ENCODE peak calls at places on chromosomes 7 and 10, in seven cellular contexts. F, E, U, L, S, G and I are unnamed samples.

GRCh38 chr10:24223953-24224352 is 15.0 kb downstream of the KIAA1217 start:
- DNase-seq in F (no peak), E (no peak), U (no peak), L (no peak), S (peak; percentile 55), G (no peak), I (peak; percentile 35)

GRCh38 chr7:24290004-24290641 is 6.1 kb downstream of the NPY start:
- DNase-seq in F (no peak), E (peak; percentile 36), U (peak; percentile 17), L (no peak), S (peak; percentile 10), G (peak; percentile 45), I (peak; percentile 37)

GRCh38 chr7:156903232-156903909 is 10.4 kb upstream of the LMBR1 start:
- DNase-seq in F (no peak), E (no peak), U (peak; percentile 65), L (no peak), S (peak; percentile 53), G (no peak), I (no peak)

GRCh38 chr7:130210181-130210935 is 2.7 kb downstream of the SSMEM1 start:
- DNase-seq in F (no peak), E (no peak), U (no peak), L (no peak), S (no peak), G (no peak), I (no peak)

GRCh38 chr7:111470898-111471297 is 91.4 kb downstream of the IMMP2L start:
- DNase-seq in F (no peak), E (no peak), U (no peak), L (no peak), S (no peak), G (no peak), I (no peak)

GRCh38 chr7:123154231-123154860 is 45.4 kb downstream of the SLC13A1 start:
- DNase-seq in F (no peak), E (peak; percentile 34), U (no peak), L (peak; percentile 80), S (peak; percentile 89), G (peak; percentile 54), I (peak; percentile 91)

GRCh38 chr10:111118758-111119157 is 41.9 kb downstream of the ADRA2A start:
- DNase-seq in F (no peak), E (no peak), U (no peak), L (no peak), S (no peak), G (no peak), I (no peak)

GRCh38 chr7:84704380-84704779 is 482.5 kb downstream of the SEMA3D start:
- DNase-seq in F (no peak), E (no peak), U (no peak), L (no peak), S (no peak), G (no peak), I (no peak)

GRCh38 chr7:33432825-33433224 is 303.5 kb downstream of the BBS9 start:
- DNase-seq in F (no peak), E (no peak), U (no peak), L (no peak), S (no peak), G (no peak), I (no peak)

GRCh38 chr10:89887830-89888229 is 186.4 kb downstream of the KIF20B start:
- DNase-seq in F (no peak), E (no peak), U (no peak), L (no peak), S (peak; percentile 15), G (no peak), I (no peak)

GRCh38 chr10:68647928-68648327 is 73.1 kb upstream of the CCAR1 start:
- DNase-seq in F (no peak), E (peak; percentile 23), U (no peak), L (no peak), S (peak; percentile 72), G (no peak), I (no peak)

GRCh38 chr7:26729150-26729772 is 135.1 kb downstream of the SKAP2 start:
- DNase-seq in F (no peak), E (no peak), U (no peak), L (no peak), S (no peak), G (no peak), I (no peak)

GRCh38 chr10:114821293-114821914 is at the start of gene FHIP2A:
- DNase-seq in F (peak; percentile 82), E (peak; percentile 61), U (peak; percentile 89), L (peak; percentile 86), S (peak; percentile 87), G (peak; percentile 81), I (peak; percentile 78)

GRCh38 chr7:79063019-79063698 is 390.3 kb downstream of the MAGI2 start:
- DNase-seq in F (no peak), E (no peak), U (no peak), L (no peak), S (no peak), G (no peak), I (no peak)

GRCh38 chr10:79050896-79051555 is 17.7 kb upstream of the ZMIZ1 start:
- DNase-seq in F (peak; percentile 42), E (no peak), U (no peak), L (no peak), S (peak; percentile 54), G (no peak), I (no peak)

GRCh38 chr10:44930904-44931620 is 19.9 kb downstream of the TMEM72 start:
- DNase-seq in F (no peak), E (no peak), U (no peak), L (no peak), S (no peak), G (no peak), I (no peak)

GRCh38 chr7:27160147-27160545 is 3.7 kb upstream of the HOXA7 start:
- DNase-seq in F (no peak), E (no peak), U (no peak), L (peak; percentile 37), S (no peak), G (no peak), I (no peak)

DNA sequence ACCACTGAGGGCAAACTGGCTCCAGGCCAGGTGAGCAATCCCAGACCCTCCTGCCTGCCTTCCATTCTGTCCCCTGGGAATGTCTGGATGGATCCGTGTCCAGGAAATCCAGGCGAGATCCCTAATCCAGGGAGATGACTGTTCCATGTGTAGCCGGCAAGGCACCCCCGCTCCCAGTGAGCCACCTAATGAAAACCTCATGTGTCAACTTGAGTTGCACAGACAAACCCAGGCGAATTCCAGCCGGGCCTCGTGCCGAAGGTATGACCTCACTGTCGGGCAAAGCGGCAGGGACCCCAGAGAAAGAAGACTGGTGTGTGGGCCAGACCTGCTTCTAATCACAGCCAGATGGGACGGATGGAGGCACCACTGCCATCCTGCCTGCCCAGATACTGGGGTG is 313.3 kb downstream of the CALN1 start:
- DNase-seq in F (no peak), E (no peak), U (no peak), L (no peak), S (no peak), G (no peak), I (no peak)
- H3K9me3 ChIP-seq in F (no peaks in the 10 kb centered on the region), E (no peaks in the 10 kb centered on the region), U (no peaks in the 10 kb centered on the region), L (peaks cover 4% of the 10 kb centered on the region), S (no peaks in the 10 kb centered on the region), G (no peaks in the 10 kb centered on the region), I (no peaks in the 10 kb centered on the region)

DNA sequence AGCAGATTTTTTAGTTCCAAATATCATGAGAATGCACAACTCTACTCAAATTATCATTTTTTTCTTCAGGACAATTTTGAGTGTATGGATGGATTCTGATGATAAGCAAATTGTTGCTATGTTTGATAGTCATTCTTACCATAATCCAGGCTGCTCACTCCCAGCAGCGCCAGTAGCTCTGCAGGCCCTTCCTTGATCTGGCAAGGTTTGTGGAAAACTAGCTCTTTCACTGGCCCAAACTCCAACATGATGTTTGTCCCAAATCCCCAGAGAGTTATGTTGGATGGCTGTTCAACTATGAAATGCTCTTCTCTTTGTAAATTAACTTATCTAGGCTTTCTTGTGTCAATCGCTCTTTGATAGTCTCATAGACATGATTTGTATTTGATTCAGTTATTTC is 933.7 kb downstream of the DNAJB9 start:
- DNase-seq in F (no peak), E (no peak), U (no peak), L (no peak), S (no peak), G (no peak), I (no peak)
- H3K9me3 ChIP-seq in F (peaks cover 5% of the 10 kb centered on the region), E (no peaks in the 10 kb centered on the region), U (no peaks in the 10 kb centered on the region), L (no peaks in the 10 kb centered on the region), S (no peaks in the 10 kb centered on the region), G (peaks cover 2% of the 10 kb centered on the region), I (no peaks in the 10 kb centered on the region)

DNA sequence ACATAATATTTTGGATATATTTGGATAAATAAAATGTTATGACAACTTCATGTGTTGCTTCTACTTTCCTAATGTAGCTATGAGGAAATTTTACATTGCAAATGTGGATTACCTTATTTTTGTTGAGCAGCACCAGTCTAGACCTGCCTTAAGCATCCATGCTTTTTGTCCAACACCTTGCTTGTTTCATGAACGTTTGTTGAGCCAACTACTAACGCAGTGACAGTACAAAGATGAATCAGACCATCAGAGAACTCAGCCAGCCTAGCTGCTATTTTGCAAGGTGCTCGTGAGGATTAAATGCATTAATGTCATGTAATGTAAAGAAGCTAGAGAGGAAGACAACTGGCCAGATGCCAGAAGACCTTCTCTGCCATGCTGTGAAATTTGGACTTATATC is 1.1 kb upstream of the ZC3HAV1L start:
- DNase-seq in F (no peak), E (no peak), U (no peak), L (no peak), S (no peak), G (no peak), I (no peak)
- H3K9me3 ChIP-seq in F (no peaks in the 10 kb centered on the region), E (no peaks in the 10 kb centered on the region), U (no peaks in the 10 kb centered on the region), L (no peaks in the 10 kb centered on the region), S (no peaks in the 10 kb centered on the region), G (no peaks in the 10 kb centered on the region), I (no peaks in the 10 kb centered on the region)

DNA sequence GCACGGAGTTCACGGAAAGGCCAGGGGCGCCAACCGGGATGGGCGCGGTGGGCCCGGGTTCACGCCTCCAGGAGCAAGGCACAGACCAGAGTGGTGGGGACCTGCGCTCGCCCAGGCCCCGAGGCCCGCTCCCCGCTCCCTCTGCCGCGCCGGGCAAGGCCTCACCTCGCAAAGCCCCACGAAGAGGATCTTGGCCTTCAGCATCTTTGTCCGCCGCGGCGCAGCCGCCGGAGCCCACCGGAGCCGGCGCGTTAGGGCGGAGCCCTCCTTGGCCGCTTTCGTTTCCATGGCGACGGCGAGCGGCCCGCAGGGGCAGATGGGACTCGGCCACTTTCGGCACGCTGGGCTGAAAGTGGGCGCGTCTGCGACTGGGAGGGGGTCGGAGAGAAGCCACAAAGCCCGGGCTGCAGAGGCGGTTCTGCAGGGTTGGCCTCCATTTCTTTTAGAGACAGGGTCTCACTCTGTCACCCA is 944.4 kb upstream of the ZNF722 start:
- DNase-seq in F (no peak), E (no peak), U (no peak), L (no peak), S (no peak), G (no peak), I (peak; percentile 49)
- H3K9me3 ChIP-seq in F (peaks cover 12% of the 10 kb centered on the region), E (peaks cover 13% of the 10 kb centered on the region), U (no peaks in the 10 kb centered on the region), L (peaks cover 13% of the 10 kb centered on the region), S (no peaks in the 10 kb centered on the region), G (peaks cover 10% of the 10 kb centered on the region), I (no peaks in the 10 kb centered on the region)

GRCh38 chr10:37448161-37448560 is 322.8 kb downstream of the ANKRD30A start:
- DNase-seq in F (no peak), E (no peak), U (no peak), L (no peak), S (no peak), G (no peak), I (no peak)
- H3K9me3 ChIP-seq in F (peaks cover 2% of the 10 kb centered on the region), E (peaks cover 5% of the 10 kb centered on the region), U (no peaks in the 10 kb centered on the region), L (no peaks in the 10 kb centered on the region), S (no peaks in the 10 kb centered on the region), G (no peaks in the 10 kb centered on the region), I (no peaks in the 10 kb centered on the region)